ENCODE peak calls at places on chromosome 22, in ten cellular contexts. Y is transverse colon; F is heart left ventricle; T is keratinocyte; O is heart right ventricle; I is CD8-positive, alpha-beta T cell; N is ovary; D is tibial artery; L is endodermal cell; Q is neural progenitor cell. M is an unnamed sample. For H3K27me3, the result is how much of the 10 kb centered on the place peaks cover.

GRCh38 chr22:41405588-41405987 is 23.8 kb downstream of the TEF start:
- DNase-seq in Y (no peak), F (no peak), T (no peak), O (no peak), I (no peak), N (no peak), D (no peak), L (no peak), Q (no peak), M (no peak)

GRCh38 chr22:36377022-36377631 is 10.6 kb downstream of the MYH9 start:
- DNase-seq in Y (no peak), F (no peak), T (no peak), O (no peak), I (no peak), N (no peak), D (no peak), L (no peak), Q (no peak), M (no peak)

GRCh38 chr22:22753526-22754267 is 109.3 kb downstream of the GGTLC2 start:
- DNase-seq in Y (peak), F (no peak), T (no peak), O (no peak), I (peak), N (no peak), D (peak), L (peak), Q (peak), M (peak)

GRCh38 chr22:22038178-22038880 is 55.7 kb upstream of the TOP3B start:
- DNase-seq in Y (no peak), F (no peak), T (no peak), O (no peak), I (no peak), N (no peak), D (no peak), L (no peak), Q (no peak), M (no peak)

GRCh38 chr22:26442086-26442756 is 13.2 kb downstream of the ASPHD2 start:
- DNase-seq in Y (no peak), F (no peak), T (no peak), O (no peak), I (no peak), N (no peak), D (no peak), L (peak), Q (no peak), M (no peak)

GRCh38 chr22:41523464-41524221 is 20.6 kb downstream of the POLR3H start:
- DNase-seq in Y (no peak), F (no peak), T (no peak), O (peak), I (no peak), N (peak), D (peak), L (peak), Q (no peak), M (no peak)

GRCh38 chr22:22406445-22406844 is 102.1 kb downstream of the ZNF280B start:
- DNase-seq in Y (no peak), F (no peak), T (no peak), O (no peak), I (no peak), N (no peak), D (no peak), L (no peak), Q (no peak), M (no peak)

GRCh38 chr22:34902335-34902734 is 163.6 kb upstream of the ISX start:
- DNase-seq in Y (no peak), F (no peak), T (no peak), O (no peak), I (no peak), N (no peak), D (no peak), L (no peak), Q (no peak), M (no peak)

GRCh38 chr22:41442240-41442792 is 4.3 kb downstream of the TOB2 start:
- DNase-seq in Y (no peak), F (no peak), T (no peak), O (no peak), I (no peak), N (no peak), D (no peak), L (no peak), Q (no peak), M (no peak)

GRCh38 chr22:39574779-39575551 is 4.4 kb downstream of the CACNA1I start:
- DNase-seq in Y (no peak), F (no peak), T (peak), O (no peak), I (no peak), N (no peak), D (no peak), L (no peak), Q (no peak), M (no peak)

GRCh38 chr22:21587803-21588611 is 20.5 kb downstream of the UBE2L3 start:
- DNase-seq in Y (peak), F (no peak), T (no peak), O (no peak), I (no peak), N (no peak), D (no peak), L (no peak), Q (no peak), M (no peak)

GRCh38 chr22:25083414-25084166 is 116.1 kb upstream of the CRYBB3 start:
- DNase-seq in Y (peak), F (no peak), T (no peak), O (no peak), I (no peak), N (no peak), D (no peak), L (no peak), Q (peak), M (no peak)

GRCh38 chr22:25082096-25082495 is 117.6 kb upstream of the CRYBB3 start:
- DNase-seq in Y (no peak), F (no peak), T (no peak), O (no peak), I (no peak), N (no peak), D (no peak), L (no peak), Q (no peak), M (no peak)

GRCh38 chr22:25080855-25081254 is 118.8 kb upstream of the CRYBB3 start:
- DNase-seq in Y (no peak), F (no peak), T (no peak), O (no peak), I (no peak), N (no peak), D (no peak), L (no peak), Q (no peak), M (no peak)

GRCh38 chr22:25078591-25078990 is 121.1 kb upstream of the CRYBB3 start:
- DNase-seq in Y (no peak), F (no peak), T (no peak), O (no peak), I (no peak), N (no peak), D (peak), L (no peak), Q (no peak), M (no peak)

DNA sequence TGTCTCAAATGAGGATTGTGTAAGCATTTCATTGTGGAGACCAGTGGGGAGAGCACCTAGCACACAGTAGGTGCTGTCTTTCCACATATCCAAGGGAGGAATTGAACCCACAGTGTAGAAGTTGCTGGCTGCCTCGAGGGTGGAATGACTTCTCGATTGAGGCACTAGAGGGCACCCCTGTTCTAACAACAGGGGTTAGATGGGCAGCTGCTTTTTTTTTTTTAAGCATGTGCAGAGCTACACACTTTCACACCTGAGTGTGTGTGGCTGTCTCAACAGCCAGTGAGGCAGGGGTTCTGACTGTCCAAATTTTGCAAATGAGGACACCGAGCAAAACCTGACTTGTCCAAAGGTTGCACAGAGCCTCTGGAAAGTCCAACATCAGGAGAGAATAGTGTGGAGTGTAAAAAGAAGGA is 118.2 kb upstream of the CRYBB3 start:
- DNase-seq in Y (peak), F (no peak), T (no peak), O (no peak), I (peak), N (no peak), D (peak), L (peak), Q (peak), M (peak)
- TF ChIP-seq CTCF in Y (peak), F (peak), T (peak), O (peak), I (peak), N (no peak), D (peak), L (peak), Q (peak), M (peak)

DNA sequence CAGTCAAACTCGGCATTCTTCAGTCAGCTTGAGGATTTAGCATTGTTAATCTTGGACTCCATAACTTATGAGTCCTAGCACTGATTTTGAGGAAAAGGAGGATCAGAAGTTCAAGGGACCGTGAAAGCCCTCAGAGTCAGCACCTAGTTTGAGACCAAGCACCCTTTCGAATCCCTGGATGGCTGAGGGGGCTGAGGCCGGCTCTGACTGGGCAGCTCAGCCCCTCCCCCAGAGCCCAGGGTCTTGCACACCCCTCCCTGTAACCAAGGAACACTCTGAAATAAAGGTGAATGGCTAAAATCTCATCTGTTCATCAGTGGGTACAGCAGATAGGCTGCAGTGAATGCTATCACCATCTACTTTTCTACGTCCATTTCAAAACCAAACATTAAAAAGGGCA is 27.3 kb downstream of the SLC25A18 start:
- DNase-seq in Y (no peak), F (no peak), T (no peak), O (no peak), I (no peak), N (no peak), D (no peak), L (no peak), Q (no peak), M (no peak)
- H3K27ac ChIP-seq in Y (no peak), F (no peak), T (no peak), O (no peak), I (no peak), N (no peak), D (no peak), L (no peak), Q (no peak), M (no peak)

DNA sequence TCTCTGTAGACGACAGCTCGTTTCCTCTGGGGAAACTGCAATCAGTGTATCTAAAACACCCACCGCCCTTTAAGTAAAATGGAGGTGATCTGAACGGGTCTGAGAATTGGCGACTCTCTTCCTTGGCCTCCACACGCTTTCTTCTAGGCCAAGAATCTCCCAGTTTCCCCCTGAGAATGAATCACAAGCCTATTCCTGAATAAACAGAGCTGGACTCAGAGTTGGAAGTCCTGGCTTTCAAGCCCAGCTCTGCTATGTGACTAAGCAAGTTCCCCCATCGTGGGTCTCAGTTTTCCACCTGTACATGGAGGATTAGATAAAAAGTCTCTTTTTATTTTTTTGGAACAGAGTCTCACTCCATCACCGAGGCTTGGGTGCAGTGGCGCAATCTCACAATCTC is 200.4 kb downstream of the MN1 start:
- DNase-seq in Y (no peak), F (no peak), T (no peak), O (no peak), I (no peak), N (no peak), D (no peak), L (no peak), Q (no peak), M (no peak)
- H3K27me3 ChIP-seq in Y (under half), F (under half), T (under half), O (under half), I (under half), N (under half), D (under half), L (under half), Q (under half), M (under half)

DNA sequence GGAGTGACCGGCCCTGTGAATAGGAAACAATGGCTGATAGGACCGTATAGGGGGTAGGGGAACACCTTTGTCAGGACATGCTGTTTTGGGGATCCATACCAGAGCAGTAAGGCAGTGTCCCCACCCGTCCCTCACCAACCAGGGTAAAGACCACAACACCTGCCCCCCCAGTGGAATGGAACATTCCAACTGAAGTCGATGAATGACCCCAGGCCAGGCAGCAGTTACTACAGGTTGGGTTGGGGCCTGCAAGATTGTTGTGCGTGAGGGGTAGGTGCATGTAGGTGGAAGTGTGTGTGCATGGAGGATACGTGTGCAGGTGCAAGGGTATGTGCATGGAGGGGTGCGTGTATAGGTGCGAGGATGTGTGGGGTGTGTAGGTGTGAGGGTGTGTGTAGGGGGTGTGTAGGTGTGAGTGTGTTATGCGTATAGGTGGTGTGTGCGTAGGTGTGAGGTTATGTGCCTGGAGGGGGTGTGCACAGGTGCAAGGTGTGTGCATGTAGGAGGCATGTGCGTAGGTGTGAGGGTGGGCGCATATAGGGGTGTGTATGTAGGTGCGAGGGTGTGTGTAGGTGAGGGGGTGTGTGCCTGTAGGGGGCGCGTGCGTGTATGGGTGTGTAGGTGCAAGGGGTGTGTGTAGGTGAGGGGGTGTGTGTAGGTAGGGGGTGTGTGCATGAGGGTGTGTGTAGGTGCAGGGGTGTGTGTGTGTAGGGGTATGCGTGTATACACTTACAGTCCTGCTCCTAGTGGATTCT is 32.9 kb downstream of the PISD start:
- DNase-seq in Y (no peak), F (no peak), T (no peak), O (no peak), I (no peak), N (no peak), D (no peak), L (peak), Q (no peak), M (no peak)
- TF ChIP-seq CTCF in Y (no peak), F (no peak), T (peak), O (no peak), I (no peak), N (no peak), D (no peak), L (no peak), Q (peak), M (no peak)

DNA sequence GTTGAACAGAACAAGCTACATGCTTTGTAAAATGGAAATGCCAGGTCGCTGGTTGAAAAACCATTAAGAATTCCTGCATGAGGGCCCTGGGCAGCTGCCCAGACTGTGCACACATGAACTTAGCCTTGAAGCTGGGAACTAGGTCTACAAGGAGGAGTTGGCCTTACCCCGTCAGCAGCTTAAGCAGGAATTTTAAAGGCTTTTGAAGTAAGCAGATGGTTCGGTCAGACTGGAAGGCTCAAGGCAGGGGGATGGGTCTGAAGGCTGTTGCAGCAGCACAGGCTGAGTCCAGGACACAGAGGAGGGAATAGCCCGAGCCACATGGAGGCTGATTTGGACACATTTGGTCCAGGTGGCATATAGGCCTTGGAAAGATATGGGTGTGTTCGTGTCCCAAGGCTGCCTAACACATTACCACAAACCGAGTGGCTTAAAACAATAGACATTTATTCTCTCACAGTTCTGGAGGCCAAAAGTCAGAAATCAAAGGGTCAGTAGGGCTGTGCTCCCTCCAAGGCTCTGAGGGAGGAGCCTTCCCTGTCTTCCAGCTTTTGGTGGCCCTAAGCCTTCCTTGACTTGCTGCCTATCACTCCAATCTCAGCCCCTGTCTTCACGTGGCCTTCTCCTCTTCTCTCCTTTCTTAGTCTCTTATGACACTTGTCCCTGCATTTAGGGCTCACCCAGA is 11.6 kb downstream of the LIF start:
- DNase-seq in Y (no peak), F (no peak), T (no peak), O (no peak), I (no peak), N (no peak), D (no peak), L (peak), Q (no peak), M (no peak)
- H3K27ac ChIP-seq in Y (no peak), F (no peak), T (no peak), O (no peak), I (no peak), N (no peak), D (no peak), L (no peak), Q (no peak), M (no peak)

GRCh38 chr22:47282851-47283250 is 520.4 kb downstream of the TBC1D22A start:
- DNase-seq in Y (no peak), F (no peak), T (no peak), O (no peak), I (no peak), N (no peak), D (no peak), L (no peak), Q (no peak), M (no peak)
- H3K27me3 ChIP-seq in Y (under half), F (under half), T (under half), O (half or more), I (under half), N (under half), D (half or more), L (under half), Q (under half), M (under half)

GRCh38 chr22:45103756-45104155 is 60.0 kb upstream of the NUP50 start:
- DNase-seq in Y (no peak), F (no peak), T (no peak), O (no peak), I (no peak), N (no peak), D (no peak), L (no peak), Q (peak), M (no peak)
- TF ChIP-seq CTCF in Y (no peak), F (no peak), T (no peak), O (no peak), I (no peak), N (no peak), D (no peak), L (peak), Q (peak), M (no peak)